ENCODE peak calls at places on chromosomes 5 and 9, in eight cellular contexts. F is breast epithelium, U is HepG2, Z is testis, E is sigmoid colon, Q is uterus, N is IMR-90, O is GM12878. T is an unnamed sample.

GRCh38 chr9:2791246-2791645 is 52.6 kb downstream of the PUM3 start:
- DNase-seq in N (no peak), Z (no peak), Q (no peak), O (no peak), E (no peak), U (no peak), F (no peak), T (no peak)

GRCh38 chr5:10145922-10146321 is 103.8 kb downstream of the ATPSCKMT start:
- DNase-seq in N (peak), Q (no peak), U (peak), F (no peak), E (no peak), Z (no peak), O (peak), T (peak)

GRCh38 chr9:75027187-75028107 is 646 bp downstream of the CARNMT1 start:
- DNase-seq in N (peak), Q (peak), O (no peak), F (peak), Z (peak), E (peak), U (peak), T (peak)

GRCh38 chr9:136201609-136202448 is 3.1 kb downstream of the LHX3 start:
- DNase-seq in E (no peak), U (no peak), O (no peak), N (no peak), Z (no peak), Q (no peak), F (no peak), T (peak)

GRCh38 chr9:108709922-108710321 is 145.9 kb downstream of the ACTL7B start:
- DNase-seq in Q (no peak), Z (no peak), O (no peak), U (no peak), E (no peak), N (no peak), F (no peak), T (no peak)

GRCh38 chr5:55236800-55237199 is 3.4 kb upstream of the CCNO start:
- DNase-seq in E (no peak), Q (no peak), F (no peak), Z (no peak), O (no peak), N (no peak), U (no peak), T (no peak)

GRCh38 chr5:151213803-151214613 is 9.9 kb downstream of the CCDC69 start:
- DNase-seq in F (peak), Z (peak), E (peak), N (no peak), U (peak), O (peak), Q (peak), T (peak)

GRCh38 chr5:67089200-67089725 is 107.3 kb downstream of the CD180 start:
- DNase-seq in E (no peak), N (peak), Z (no peak), U (no peak), F (peak), O (no peak), Q (no peak), T (no peak)

GRCh38 chr9:76904661-76905457 is 1.1 kb downstream of the PRUNE2 start:
- DNase-seq in O (no peak), F (no peak), E (no peak), Z (no peak), N (no peak), Q (no peak), U (no peak), T (no peak)

GRCh38 chr9:136806067-136806466 is 1.7 kb upstream of the RABL6 start:
- DNase-seq in F (no peak), E (no peak), O (no peak), U (no peak), N (no peak), Q (no peak), Z (no peak), T (no peak)

GRCh38 chr5:135208555-135209494 is 174.8 kb upstream of the PITX1 start:
- DNase-seq in N (peak), E (peak), Q (peak), F (peak), U (peak), O (no peak), Z (no peak), T (peak)

GRCh38 chr9:15222313-15222712 is 84.7 kb downstream of the TTC39B start:
- DNase-seq in E (no peak), O (no peak), N (no peak), U (no peak), Z (no peak), Q (no peak), F (no peak), T (no peak)

GRCh38 chr5:150278916-150279315 is 10.7 kb downstream of the CAMK2A start:
- DNase-seq in Q (no peak), O (no peak), N (peak), F (no peak), U (no peak), E (no peak), Z (no peak), T (no peak)

GRCh38 chr9:85640425-85640824 is 101.3 kb downstream of the AGTPBP1 start:
- DNase-seq in E (no peak), O (no peak), F (no peak), Q (no peak), U (no peak), N (no peak), Z (no peak), T (no peak)

GRCh38 chr5:156361451-156362109 is 34.6 kb downstream of the SGCD start:
- DNase-seq in U (no peak), O (no peak), Q (no peak), E (no peak), N (peak), Z (no peak), F (no peak), T (no peak)

GRCh38 chr9:89502038-89502601 is 4.2 kb upstream of the SEMA4D start:
- DNase-seq in N (no peak), U (no peak), O (no peak), Z (no peak), E (no peak), Q (no peak), F (no peak), T (no peak)

GRCh38 chr9:117448066-117448465 is 33.2 kb upstream of the ASTN2 start:
- DNase-seq in F (no peak), O (no peak), Q (no peak), Z (no peak), E (no peak), U (no peak), N (no peak), T (no peak)

GRCh38 chr5:61805101-61805500 is 473.0 kb downstream of the ZSWIM6 start:
- DNase-seq in F (no peak), E (no peak), U (no peak), Z (no peak), Q (no peak), O (no peak), N (peak), T (no peak)

GRCh38 chr5:37208883-37209808 is 40.0 kb downstream of the CPLANE1 start:
- DNase-seq in O (no peak), Q (peak), F (no peak), Z (no peak), E (no peak), N (peak), U (no peak), T (peak)

GRCh38 chr9:31137151-31137849 is 1247.1 kb upstream of the ACO1 start:
- DNase-seq in Z (no peak), O (no peak), F (no peak), E (no peak), U (peak), Q (no peak), N (peak), T (no peak)

GRCh38 chr9:123431581-123431980 is 75.6 kb downstream of the CRB2 start:
- DNase-seq in N (no peak), U (no peak), O (no peak), F (no peak), Q (no peak), Z (no peak), E (peak), T (no peak)

GRCh38 chr9:83423815-83424707 is 114.1 kb downstream of the FRMD3 start:
- DNase-seq in O (no peak), U (peak), F (no peak), N (no peak), Q (no peak), E (no peak), Z (peak), T (no peak)

GRCh38 chr5:126694403-126694802 is 82.5 kb upstream of the LMNB1 start:
- DNase-seq in Q (no peak), Z (no peak), N (no peak), U (no peak), F (no peak), E (no peak), O (no peak), T (no peak)

GRCh38 chr9:38287420-38287985 is 105.0 kb upstream of the ALDH1B1 start:
- DNase-seq in O (no peak), N (no peak), Z (no peak), F (no peak), Q (no peak), U (no peak), E (no peak), T (no peak)

GRCh38 chr9:131612851-131613250 is 67.5 kb downstream of the PRRT1B start:
- DNase-seq in N (no peak), F (no peak), O (no peak), Q (no peak), E (no peak), U (no peak), Z (no peak), T (no peak)

GRCh38 chr5:109354761-109355160 is 55.0 kb downstream of the PJA2 start:
- DNase-seq in Z (no peak), U (no peak), F (no peak), Q (no peak), O (no peak), E (no peak), N (no peak), T (no peak)

GRCh38 chr9:130156672-130157071 is 15.5 kb upstream of the NCS1 start:
- DNase-seq in Z (no peak), O (no peak), U (peak), E (no peak), F (no peak), Q (no peak), N (no peak), T (peak)

GRCh38 chr5:168885324-168886120 is 306.4 kb upstream of the PANK3 start:
- DNase-seq in U (no peak), N (no peak), Z (no peak), F (no peak), E (no peak), Q (no peak), O (no peak), T (peak)

GRCh38 chr5:135605221-135605620 is 26.4 kb upstream of the CXCL14 start:
- DNase-seq in O (no peak), Q (no peak), U (no peak), F (peak), N (no peak), Z (no peak), E (no peak), T (no peak)

GRCh38 chr5:126777257-126777973 is 479 bp downstream of the LMNB1 start:
- DNase-seq in U (peak), N (peak), E (peak), Q (peak), Z (peak), F (peak), O (no peak), T (peak)

GRCh38 chr9:6414291-6414690 is 1.3 kb downstream of the UHRF2 start:
- DNase-seq in N (peak), F (no peak), U (no peak), E (no peak), Z (no peak), Q (no peak), O (no peak), T (peak)

GRCh38 chr9:98523231-98523901 is 185.4 kb downstream of the GABBR2 start:
- DNase-seq in E (no peak), F (no peak), Z (no peak), O (no peak), U (no peak), Q (no peak), N (peak), T (no peak)

GRCh38 chr9:113509463-113509862 is 45.9 kb downstream of the RGS3 start:
- DNase-seq in Q (no peak), F (no peak), O (no peak), N (peak), E (no peak), U (no peak), Z (no peak), T (no peak)

GRCh38 chr9:131575946-131576853 is 30.9 kb downstream of the PRRT1B start:
- DNase-seq in F (no peak), Q (no peak), O (no peak), U (no peak), Z (no peak), N (no peak), E (no peak), T (no peak)

GRCh38 chr9:112489039-112489546 is 2.5 kb downstream of the KIAA1958 start:
- DNase-seq in E (no peak), Z (no peak), O (no peak), Q (no peak), U (peak), N (no peak), F (no peak), T (no peak)

GRCh38 chr9:112487008-112487798 is 576 bp downstream of the KIAA1958 start:
- DNase-seq in Q (peak), N (peak), Z (peak), U (peak), F (no peak), E (peak), O (no peak), T (peak)

GRCh38 chr9:112489876-112490661 is 3.4 kb downstream of the KIAA1958 start:
- DNase-seq in Q (no peak), F (no peak), E (no peak), O (no peak), U (peak), N (no peak), Z (no peak), T (no peak)

GRCh38 chr9:112486221-112487007 is at the start of gene KIAA1958:
- DNase-seq in E (peak), Z (peak), U (peak), N (peak), F (peak), Q (peak), O (peak), T (peak)

DNA sequence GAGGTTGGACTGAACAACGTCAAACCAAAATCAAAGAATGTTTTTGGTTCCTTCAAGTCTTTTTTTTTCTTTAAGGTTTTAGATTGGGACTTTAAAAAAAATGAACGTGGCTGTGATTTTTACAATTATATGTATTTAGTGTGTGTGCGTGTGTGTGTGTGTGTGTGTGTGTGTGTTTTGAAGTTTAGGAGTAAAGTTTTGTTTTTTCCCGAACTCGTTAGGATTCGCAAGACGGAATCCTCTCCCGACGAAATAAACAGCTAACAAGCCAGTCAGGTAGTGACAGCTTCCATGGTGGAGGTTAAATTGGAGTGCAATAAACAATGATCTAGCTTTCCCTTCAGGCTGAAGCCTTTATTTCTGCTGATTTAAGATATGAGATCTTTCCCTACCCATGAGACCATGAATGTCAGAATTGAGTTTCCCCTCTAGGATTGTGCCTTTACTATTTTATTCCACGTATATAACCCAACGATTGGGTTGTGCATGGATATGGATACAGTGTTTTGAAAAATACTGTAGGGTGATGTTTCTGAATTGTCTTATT is 1.2 kb downstream of the KIAA1958 start:
- DNase-seq in F (no peak), E (no peak), Z (no peak), N (no peak), O (no peak), U (no peak), Q (no peak), T (no peak)
- H3K4me3 ChIP-seq in F (peak), E (peak), Z (peak), N (peak), O (peak), U (peak), Q (peak), T (peak)

DNA sequence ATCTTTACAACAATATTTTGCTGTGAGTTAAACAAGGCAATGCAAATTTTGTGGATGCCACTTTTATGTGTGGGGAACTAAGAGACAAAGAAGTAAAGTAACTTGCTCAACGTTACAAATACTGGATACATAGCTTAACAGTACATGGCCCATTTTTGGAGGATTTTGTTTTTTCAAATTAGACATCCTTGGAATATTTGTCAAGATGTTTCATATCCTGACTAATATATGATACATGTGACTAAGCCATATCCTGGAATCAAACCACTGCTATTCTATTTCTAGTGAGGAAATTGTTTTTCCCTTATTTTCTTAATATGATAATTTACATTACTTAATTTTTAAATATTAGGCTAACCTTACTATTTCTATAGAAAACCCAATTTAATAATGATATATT is 529.8 kb downstream of the DMRTA1 start:
- DNase-seq in U (no peak), O (no peak), E (no peak), F (no peak), N (peak), Q (no peak), Z (no peak), T (no peak)
- TF ChIP-seq POLR2A in U (no peak), O (no peak), E (no peak), F (no peak), N (no peak), Q (no peak), Z (no peak), T (no peak)

GRCh38 chr9:121651295-121652036 is at the start of gene DAB2IP:
- DNase-seq in E (peak), Z (peak), U (no peak), F (no peak), O (no peak), Q (peak), N (peak), T (peak)

GRCh38 chr9:121650220-121651013 is 1.0 kb upstream of the DAB2IP start:
- DNase-seq in O (no peak), F (no peak), E (peak), N (peak), Z (peak), U (peak), Q (peak), T (no peak)

GRCh38 chr9:121652037-121652837 is 803 bp downstream of the DAB2IP start:
- DNase-seq in O (no peak), N (no peak), F (no peak), E (no peak), Z (peak), Q (peak), U (no peak), T (no peak)

GRCh38 chr9:121649476-121650219 is 1.8 kb upstream of the DAB2IP start:
- DNase-seq in O (no peak), U (no peak), Q (no peak), N (no peak), E (no peak), Z (no peak), F (no peak), T (no peak)

GRCh38 chr9:121651014-121651294 is 480 bp upstream of the DAB2IP start:
- DNase-seq in F (no peak), E (no peak), Q (no peak), U (no peak), N (no peak), Z (no peak), O (no peak), T (no peak)
- H3K4me3 ChIP-seq in F (peak), E (peak), Q (peak), U (peak), N (peak), Z (peak), O (no peak), T (peak)

DNA sequence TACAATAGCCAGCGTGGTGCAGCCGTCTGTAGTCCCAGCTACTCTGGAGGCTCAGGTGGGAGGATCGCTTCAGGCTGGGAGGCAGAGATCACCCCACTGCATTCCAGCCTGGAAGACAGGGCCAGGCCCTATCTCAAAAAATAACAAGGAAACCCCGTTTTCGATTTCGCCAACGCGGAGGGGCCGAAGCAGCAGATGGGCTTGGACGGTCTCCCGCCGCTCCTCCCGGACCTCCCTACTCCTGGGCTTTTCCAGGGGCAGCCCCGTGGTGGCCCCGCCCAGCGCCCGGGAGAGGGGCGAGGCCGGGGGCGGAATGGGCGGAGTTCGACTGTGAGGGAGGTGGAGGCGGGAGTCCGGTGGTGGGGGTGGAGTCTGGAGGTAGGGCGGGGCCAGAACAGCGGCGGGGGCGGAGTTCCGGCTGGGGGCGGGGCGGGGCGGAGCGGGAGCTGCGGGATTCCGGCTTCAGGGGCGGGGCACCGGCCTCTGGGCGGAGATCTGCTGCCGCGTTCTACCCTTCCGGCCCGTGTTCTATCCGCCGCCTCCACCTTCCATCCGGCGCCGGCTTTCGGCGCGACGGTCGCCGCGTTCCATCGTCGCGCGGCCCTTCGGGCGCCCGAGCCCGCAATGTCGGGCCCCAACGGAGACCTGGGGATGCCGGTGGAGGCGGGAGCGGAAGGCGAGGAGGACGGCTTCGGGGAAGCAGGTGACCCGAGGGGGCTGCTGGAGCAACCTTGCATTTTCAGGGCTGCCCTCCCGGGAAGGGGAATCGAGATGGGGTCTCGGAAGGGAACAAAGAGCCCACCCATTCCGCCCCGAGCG is at the start of gene BBLN:
- DNase-seq in F (peak), U (peak), O (peak), Z (peak), E (peak), N (peak), Q (peak), T (peak)
- TF ChIP-seq POLR2A in F (peak), U (peak), O (peak), Z (no peak), E (no peak), N (peak), Q (peak), T (peak)

DNA sequence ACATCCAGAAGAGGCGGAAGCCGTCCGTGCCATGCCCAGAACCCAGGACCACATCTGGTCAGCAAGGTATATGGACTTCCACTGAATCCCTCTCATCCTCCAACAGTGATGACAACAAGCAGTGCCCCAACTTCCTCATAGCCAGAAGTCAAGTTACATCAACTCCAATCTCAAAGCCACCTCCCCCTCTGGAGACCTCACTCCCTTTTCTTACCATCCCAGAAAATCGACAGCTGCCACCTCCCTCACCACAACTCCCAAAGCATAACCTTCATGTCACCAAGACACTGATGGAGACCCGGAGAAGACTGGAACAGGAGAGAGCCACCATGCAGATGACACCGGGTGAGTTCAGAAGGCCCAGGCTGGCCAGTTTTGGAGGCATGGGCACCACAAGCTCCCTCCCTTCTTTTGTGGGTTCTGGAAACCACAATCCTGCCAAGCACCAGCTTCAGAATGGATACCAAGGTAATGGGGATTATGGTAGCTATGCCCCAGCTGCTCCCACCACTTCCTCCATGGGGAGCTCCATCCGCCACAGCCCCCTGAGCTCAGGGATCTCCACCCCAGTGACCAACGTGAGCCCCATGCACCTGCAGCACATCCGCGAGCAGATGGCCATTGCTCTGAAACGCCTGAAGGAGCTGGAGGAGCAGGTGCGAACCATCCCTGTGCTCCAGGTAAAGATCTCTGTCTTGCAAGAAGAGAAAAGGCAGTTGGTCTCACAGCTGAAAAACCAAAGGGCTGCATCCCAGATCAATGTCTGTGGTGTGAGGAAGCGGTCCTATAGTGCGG is 130.3 kb upstream of the DMRT1 start:
- DNase-seq in N (no peak), Z (peak), Q (no peak), F (no peak), O (no peak), E (no peak), U (no peak), T (no peak)
- H3K4me3 ChIP-seq in N (no peak), Z (no peak), Q (no peak), F (no peak), O (no peak), E (no peak), U (peak), T (no peak)